ENCODE peak calls at places on chromosomes 6 and 20, in five cellular contexts. I is H1, Q is K562, P is HepG2, Z is GM12878. J is an unnamed sample.

GRCh38 chr6:163249651-163250101 is 164.8 kb upstream of the QKI start:
- DNase-seq in I (no peak), Q (no peak), P (no peak), Z (no peak), J (no peak)

GRCh38 chr6:63805808-63806572 is 170.4 kb downstream of the PHF3 start:
- DNase-seq in I (no peak), Q (no peak), P (peak), Z (no peak), J (peak)

GRCh38 chr6:166813461-166813860 is 142.9 kb downstream of the RNASET2 start:
- DNase-seq in I (no peak), Q (no peak), P (no peak), Z (no peak), J (no peak)

GRCh38 chr20:50439539-50440453 is 70.4 kb upstream of the PTPN1 start:
- DNase-seq in I (no peak), Q (no peak), P (no peak), Z (no peak), J (no peak)

GRCh38 chr6:65701325-65701724 is 5.7 kb downstream of the EYS start:
- DNase-seq in I (no peak), Q (no peak), P (no peak), Z (no peak), J (no peak)

GRCh38 chr6:4613795-4614194 is 162.4 kb upstream of the CDYL start:
- DNase-seq in I (no peak), Q (no peak), P (no peak), Z (no peak), J (no peak)

GRCh38 chr20:21100590-21101452 is 5.3 kb downstream of the LINC00237 start:
- DNase-seq in I (peak), Q (no peak), P (no peak), Z (no peak), J (peak)

GRCh38 chr6:84739866-84740208 is 24.6 kb downstream of the TBX18 start:
- DNase-seq in I (no peak), Q (no peak), P (no peak), Z (no peak), J (no peak)

GRCh38 chr20:59623133-59623532 is 18.8 kb downstream of the PHACTR3 start:
- DNase-seq in I (no peak), Q (no peak), P (no peak), Z (no peak), J (no peak)

GRCh38 chr20:61725966-61726365 is 339.7 kb downstream of the TAF4 start:
- DNase-seq in I (no peak), Q (no peak), P (no peak), Z (no peak), J (no peak)

GRCh38 chr6:20630617-20631448 is 96.6 kb downstream of the CDKAL1 start:
- DNase-seq in I (no peak), Q (no peak), P (peak), Z (peak), J (no peak)

GRCh38 chr6:46221221-46221793 is 50.5 kb upstream of the ENPP5 start:
- DNase-seq in I (no peak), Q (peak), P (peak), Z (peak), J (no peak)

GRCh38 chr6:17102258-17102870 is 514 bp downstream of the STMND1 start:
- DNase-seq in I (no peak), Q (no peak), P (no peak), Z (no peak), J (no peak)

GRCh38 chr6:156190270-156190669 is 586.9 kb upstream of the ARID1B start:
- DNase-seq in I (no peak), Q (no peak), P (no peak), Z (no peak), J (no peak)

GRCh38 chr6:22141271-22141745 is 155.5 kb downstream of the PRL start:
- DNase-seq in I (no peak), Q (no peak), P (peak), Z (no peak), J (no peak)

GRCh38 chr20:59743767-59744485 is 139.6 kb downstream of the PHACTR3 start:
- DNase-seq in I (no peak), Q (no peak), P (no peak), Z (no peak), J (no peak)

GRCh38 chr6:21773199-21773974 is 179.8 kb downstream of the SOX4 start:
- DNase-seq in I (no peak), Q (no peak), P (no peak), Z (no peak), J (no peak)

GRCh38 chr20:51497542-51498467 is 44.7 kb downstream of the NFATC2 start:
- DNase-seq in I (no peak), Q (no peak), P (no peak), Z (peak), J (no peak)

DNA sequence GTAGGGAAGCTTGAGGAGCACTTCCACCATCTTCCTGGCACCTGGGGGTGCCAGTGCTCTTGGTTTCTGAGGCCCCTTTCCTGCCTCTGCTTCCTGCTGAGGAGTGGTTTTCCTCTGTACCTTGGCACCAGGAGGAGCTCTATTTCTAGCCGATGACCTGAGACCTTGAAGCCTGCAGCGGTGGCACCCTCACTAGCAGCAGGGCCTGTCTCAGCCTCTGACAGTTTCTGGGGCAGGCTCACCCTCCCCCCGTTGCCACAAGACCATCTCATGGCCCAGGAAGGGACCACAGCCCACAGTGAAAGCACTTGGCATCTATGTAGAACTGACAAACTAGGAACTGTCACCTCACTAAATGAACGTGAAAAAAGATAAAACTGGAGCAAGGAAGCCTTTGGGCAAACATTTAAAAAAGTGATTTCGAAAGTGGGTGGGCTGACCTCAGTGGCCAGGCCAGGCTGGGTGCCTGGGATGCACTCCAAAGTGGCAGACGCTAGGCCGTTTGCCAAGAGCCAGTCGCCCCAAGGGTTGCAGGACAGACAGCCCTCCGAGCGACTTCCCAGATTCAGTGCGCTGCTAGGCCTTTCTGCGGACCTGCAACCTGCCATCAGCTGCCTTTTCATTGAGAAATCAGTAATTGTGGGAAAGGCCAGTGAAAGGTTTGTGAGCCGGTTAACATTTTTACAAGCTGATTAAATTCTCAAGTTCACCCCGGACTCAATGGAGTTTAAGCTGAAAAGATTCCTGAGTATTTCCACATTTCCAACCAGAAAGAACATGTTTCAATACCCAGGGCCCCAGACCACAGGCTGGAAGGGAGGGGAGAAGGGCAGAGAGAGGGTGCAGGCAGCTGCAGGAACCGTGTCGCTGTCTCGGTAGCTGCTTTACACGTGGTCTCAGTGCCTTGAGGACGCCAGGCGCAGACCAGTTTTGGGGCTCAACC is 303.7 kb downstream of the ESR1 start:
- DNase-seq in I (no peak), Q (no peak), P (no peak), Z (no peak), J (peak)
- TF ChIP-seq USF2 in I (no peak), Q (no peak), P (no peak), Z (no peak), J (no peak)

GRCh38 chr6:38797391-38797790 is 82.3 kb downstream of the DNAH8 start:
- DNase-seq in I (no peak), Q (no peak), P (no peak), Z (no peak), J (no peak)
- TF ChIP-seq JUND in I (no peak), Q (no peak), P (no peak), Z (no peak), J (no peak)

GRCh38 chr20:16124491-16124890 is 448.8 kb downstream of the KIF16B start:
- DNase-seq in I (no peak), Q (no peak), P (no peak), Z (no peak), J (no peak)

GRCh38 chr20:16124911-16125776 is 448.1 kb downstream of the KIF16B start:
- DNase-seq in I (no peak), Q (no peak), P (peak), Z (no peak), J (no peak)

GRCh38 chr20:16123623-16124022 is 449.6 kb downstream of the KIF16B start:
- DNase-seq in I (no peak), Q (no peak), P (no peak), Z (no peak), J (no peak)

GRCh38 chr20:16115891-16116577 is 457.2 kb downstream of the KIF16B start:
- DNase-seq in I (no peak), Q (no peak), P (no peak), Z (no peak), J (no peak)

GRCh38 chr20:16119909-16120308 is 453.3 kb downstream of the KIF16B start:
- DNase-seq in I (no peak), Q (no peak), P (peak), Z (no peak), J (no peak)
- TF ChIP-seq USF2 in I (no peak), Q (no peak), P (no peak), Z (no peak), J (no peak)

GRCh38 chr6:170388113-170388512 is 81.6 kb downstream of the FAM120B start:
- DNase-seq in I (no peak), Q (no peak), P (no peak), Z (no peak), J (peak)

GRCh38 chr6:170394980-170395379 is 88.4 kb downstream of the FAM120B start:
- DNase-seq in I (no peak), Q (no peak), P (no peak), Z (no peak), J (no peak)

GRCh38 chr6:170393033-170393432 is 86.5 kb downstream of the FAM120B start:
- DNase-seq in I (no peak), Q (no peak), P (no peak), Z (no peak), J (no peak)

GRCh38 chr6:170393807-170394399 is 87.3 kb downstream of the FAM120B start:
- DNase-seq in I (no peak), Q (no peak), P (no peak), Z (no peak), J (no peak)
- TF ChIP-seq JUND in I (no peak), Q (no peak), P (no peak), Z (no peak), J (no peak)

GRCh38 chr6:57040011-57040410 is 6.5 kb upstream of the KIAA1586 start:
- DNase-seq in I (no peak), Q (no peak), P (no peak), Z (no peak), J (peak)

GRCh38 chr6:57033228-57033627 is 13.3 kb upstream of the KIAA1586 start:
- DNase-seq in I (no peak), Q (no peak), P (no peak), Z (no peak), J (no peak)

GRCh38 chr6:57038906-57039305 is 7.6 kb upstream of the KIAA1586 start:
- DNase-seq in I (no peak), Q (no peak), P (no peak), Z (no peak), J (no peak)

GRCh38 chr6:57035549-57035948 is 10.9 kb upstream of the KIAA1586 start:
- DNase-seq in I (no peak), Q (no peak), P (no peak), Z (no peak), J (no peak)
- TF ChIP-seq USF2 in I (no peak), Q (no peak), P (no peak), Z (no peak), J (no peak)

GRCh38 chr6:12012231-12012565 is at the start of gene HIVEP1:
- DNase-seq in I (no peak), Q (no peak), P (no peak), Z (no peak), J (peak)

GRCh38 chr6:12013368-12013617 is 1.2 kb downstream of the HIVEP1 start:
- DNase-seq in I (no peak), Q (no peak), P (no peak), Z (no peak), J (peak)

GRCh38 chr6:12012566-12013367 is 655 bp downstream of the HIVEP1 start:
- DNase-seq in I (peak), Q (peak), P (peak), Z (peak), J (peak)

GRCh38 chr6:12014873-12015149 is 2.7 kb downstream of the HIVEP1 start:
- DNase-seq in I (no peak), Q (no peak), P (no peak), Z (no peak), J (no peak)

GRCh38 chr6:12014027-12014872 is 2.1 kb downstream of the HIVEP1 start:
- DNase-seq in I (no peak), Q (no peak), P (no peak), Z (no peak), J (no peak)
- TF ChIP-seq JUND in I (no peak), Q (no peak), P (no peak), Z (no peak), J (peak)

DNA sequence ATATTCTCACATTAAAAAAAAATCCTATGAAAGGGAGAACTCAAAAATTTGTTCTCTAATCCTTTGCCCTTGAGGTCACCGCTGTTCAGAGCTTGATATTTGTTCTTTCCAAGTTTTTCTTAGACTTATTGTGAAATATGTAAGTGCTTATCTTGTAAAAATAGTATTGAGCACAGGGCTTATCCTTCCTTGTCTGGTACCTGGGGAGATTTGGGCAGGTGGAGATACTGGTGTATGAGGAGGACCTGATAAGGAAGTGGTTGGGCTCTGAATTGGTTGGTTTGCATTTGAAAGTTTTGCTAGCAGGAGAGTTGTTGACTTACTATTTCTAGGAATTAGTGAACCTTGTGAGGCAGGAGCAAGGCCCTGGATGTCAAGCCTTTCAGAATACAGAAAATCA is 28.9 kb upstream of the ANKEF1 start:
- DNase-seq in I (no peak), Q (peak), P (no peak), Z (no peak), J (no peak)
- TF ChIP-seq USF2 in I (no peak), Q (no peak), P (no peak), Z (no peak), J (no peak)

DNA sequence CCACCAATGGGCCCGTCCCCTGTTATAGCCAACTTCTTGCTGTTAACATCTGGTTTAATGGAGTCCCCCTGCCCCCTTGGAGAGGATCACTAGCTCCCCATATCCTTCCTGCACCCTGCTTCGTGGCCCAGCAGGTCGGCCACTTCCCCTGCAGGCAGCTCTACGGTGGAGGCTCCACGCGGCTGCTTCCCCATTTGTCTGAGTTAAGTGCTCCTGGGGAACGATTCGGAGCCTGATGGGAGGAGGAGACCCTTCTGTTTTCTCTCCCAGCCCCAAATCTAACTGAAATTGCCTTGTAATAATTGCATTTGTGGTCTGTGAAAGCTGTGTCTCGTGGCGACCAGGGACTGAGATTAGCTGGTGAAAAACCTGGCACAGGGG is 74.6 kb downstream of the SULF2 start:
- DNase-seq in I (no peak), Q (no peak), P (no peak), Z (no peak), J (no peak)
- TF ChIP-seq JUND in I (no peak), Q (no peak), P (no peak), Z (no peak), J (no peak)

GRCh38 chr20:48574383-48574782 is 253.4 kb downstream of the PREX1 start:
- DNase-seq in I (no peak), Q (peak), P (no peak), Z (no peak), J (peak)
- TF ChIP-seq USF2 in I (no peak), Q (no peak), P (no peak), Z (no peak), J (no peak)

GRCh38 chr20:44186201-44186600 is 787 bp downstream of the JPH2 start:
- DNase-seq in I (no peak), Q (no peak), P (no peak), Z (no peak), J (no peak)

GRCh38 chr20:44186674-44187053 is 324 bp downstream of the JPH2 start:
- DNase-seq in I (no peak), Q (no peak), P (no peak), Z (no peak), J (peak)

GRCh38 chr20:44187763-44188709 is 1.0 kb upstream of the JPH2 start:
- DNase-seq in I (no peak), Q (no peak), P (no peak), Z (no peak), J (no peak)

GRCh38 chr20:44188752-44189151 is 1.8 kb upstream of the JPH2 start:
- DNase-seq in I (no peak), Q (no peak), P (no peak), Z (no peak), J (no peak)

GRCh38 chr20:44187054-44187762 is at the start of gene JPH2:
- DNase-seq in I (no peak), Q (no peak), P (no peak), Z (no peak), J (peak)
- TF ChIP-seq JUND in I (peak), Q (no peak), P (no peak), Z (no peak), J (no peak)

J was measured in SK-N-SH.